ENCODE peak calls at places on chromosomes 1 and 21, in six cellular contexts. One of them, this sample, is unnamed.

GRCh38 chr1:15325375-15326085 is 78.5 kb downstream of the FHAD1 start:
- DNase-seq in glutamatergic neuron: no peak
- DNase-seq in effector memory CD8-positive, alpha-beta T cell: no peak
- DNase-seq in AG09319: no peak
- DNase-seq in activated CD4-positive, alpha-beta T cell treated with anti-CD3 and anti-CD28 coated beads for 36 hours: no peak
- DNase-seq in breast epithelium: no peak
- DNase-seq in this sample: no peak

GRCh38 chr1:156797212-156797871 is 19.3 kb downstream of the SH2D2A start:
- DNase-seq in breast epithelium: no peak
- DNase-seq in glutamatergic neuron: peak
- DNase-seq in activated CD4-positive, alpha-beta T cell treated with anti-CD3 and anti-CD28 coated beads for 36 hours: peak
- DNase-seq in AG09319: peak
- DNase-seq in effector memory CD8-positive, alpha-beta T cell: peak
- DNase-seq in this sample: no peak

GRCh38 chr1:12541274-12542137 is 76.5 kb downstream of the DHRS3 start:
- DNase-seq in activated CD4-positive, alpha-beta T cell treated with anti-CD3 and anti-CD28 coated beads for 36 hours: no peak
- DNase-seq in effector memory CD8-positive, alpha-beta T cell: no peak
- DNase-seq in glutamatergic neuron: no peak
- DNase-seq in breast epithelium: no peak
- DNase-seq in AG09319: no peak
- DNase-seq in this sample: peak

GRCh38 chr1:218347713-218348627 is 2.8 kb downstream of the TGFB2 start:
- DNase-seq in activated CD4-positive, alpha-beta T cell treated with anti-CD3 and anti-CD28 coated beads for 36 hours: no peak
- DNase-seq in effector memory CD8-positive, alpha-beta T cell: no peak
- DNase-seq in AG09319: no peak
- DNase-seq in breast epithelium: no peak
- DNase-seq in glutamatergic neuron: no peak
- DNase-seq in this sample: no peak

GRCh38 chr1:196437671-196438070 is 170.6 kb downstream of the KCNT2 start:
- DNase-seq in effector memory CD8-positive, alpha-beta T cell: no peak
- DNase-seq in AG09319: no peak
- DNase-seq in glutamatergic neuron: no peak
- DNase-seq in activated CD4-positive, alpha-beta T cell treated with anti-CD3 and anti-CD28 coated beads for 36 hours: no peak
- DNase-seq in breast epithelium: no peak
- DNase-seq in this sample: no peak

GRCh38 chr1:1004780-1005697 is 5.1 kb upstream of the HES4 start:
- DNase-seq in glutamatergic neuron: peak
- DNase-seq in AG09319: no peak
- DNase-seq in activated CD4-positive, alpha-beta T cell treated with anti-CD3 and anti-CD28 coated beads for 36 hours: no peak
- DNase-seq in breast epithelium: no peak
- DNase-seq in effector memory CD8-positive, alpha-beta T cell: no peak
- DNase-seq in this sample: peak

GRCh38 chr21:43718872-43719747 is at the start of gene PDXK:
- DNase-seq in activated CD4-positive, alpha-beta T cell treated with anti-CD3 and anti-CD28 coated beads for 36 hours: peak
- DNase-seq in breast epithelium: peak
- DNase-seq in effector memory CD8-positive, alpha-beta T cell: peak
- DNase-seq in glutamatergic neuron: peak
- DNase-seq in AG09319: peak
- DNase-seq in this sample: peak

GRCh38 chr1:17168480-17168878 is 36.4 kb upstream of the PADI1 start:
- DNase-seq in glutamatergic neuron: no peak
- DNase-seq in breast epithelium: no peak
- DNase-seq in activated CD4-positive, alpha-beta T cell treated with anti-CD3 and anti-CD28 coated beads for 36 hours: no peak
- DNase-seq in effector memory CD8-positive, alpha-beta T cell: no peak
- DNase-seq in AG09319: no peak
- DNase-seq in this sample: no peak

GRCh38 chr21:15741510-15741909 is 11.7 kb downstream of the USP25 start:
- DNase-seq in breast epithelium: no peak
- DNase-seq in activated CD4-positive, alpha-beta T cell treated with anti-CD3 and anti-CD28 coated beads for 36 hours: no peak
- DNase-seq in AG09319: no peak
- DNase-seq in glutamatergic neuron: no peak
- DNase-seq in effector memory CD8-positive, alpha-beta T cell: no peak
- DNase-seq in this sample: no peak

GRCh38 chr1:76881726-76882125 is 14.4 kb downstream of the ST6GALNAC5 start:
- DNase-seq in breast epithelium: no peak
- DNase-seq in AG09319: no peak
- DNase-seq in effector memory CD8-positive, alpha-beta T cell: no peak
- DNase-seq in glutamatergic neuron: no peak
- DNase-seq in activated CD4-positive, alpha-beta T cell treated with anti-CD3 and anti-CD28 coated beads for 36 hours: no peak
- DNase-seq in this sample: no peak

GRCh38 chr21:41701749-41702148 is 65.1 kb downstream of the RIPK4 start:
- DNase-seq in effector memory CD8-positive, alpha-beta T cell: no peak
- DNase-seq in AG09319: no peak
- DNase-seq in glutamatergic neuron: no peak
- DNase-seq in activated CD4-positive, alpha-beta T cell treated with anti-CD3 and anti-CD28 coated beads for 36 hours: no peak
- DNase-seq in breast epithelium: no peak
- DNase-seq in this sample: no peak

This sample was measured in pancreas.